ENCODE peak calls at places on chromosome 4, in nine cellular contexts. One of them, this sample, is unnamed.

GRCh38 chr4:95547708-95548471 is 883 bp downstream of the UNC5C start:
- DNase-seq in astrocyte of the spinal cord: peak; percentile 46
- DNase-seq in OCI-LY7: no peak
- DNase-seq in PC-3: peak; percentile 18
- DNase-seq in left ventricle myocardium inferior: peak; percentile 25
- DNase-seq in fibroblast of pulmonary artery: peak; percentile 40
- DNase-seq in esophagus squamous epithelium: no peak
- DNase-seq in GM23338: peak; percentile 65
- DNase-seq in progenitor cell of endocrine pancreas: peak; percentile 17
- DNase-seq in this sample: peak; percentile 18

GRCh38 chr4:166501941-166502382 is 628.9 kb downstream of the TLL1 start:
- DNase-seq in esophagus squamous epithelium: no peak
- DNase-seq in fibroblast of pulmonary artery: peak; percentile 55
- DNase-seq in PC-3: no peak
- DNase-seq in GM23338: peak; percentile 90
- DNase-seq in left ventricle myocardium inferior: no peak
- DNase-seq in OCI-LY7: peak; percentile 1
- DNase-seq in astrocyte of the spinal cord: no peak
- DNase-seq in progenitor cell of endocrine pancreas: no peak
- DNase-seq in this sample: no peak

GRCh38 chr4:2786152-2786671 is 6.7 kb upstream of the SH3BP2 start:
- DNase-seq in left ventricle myocardium inferior: no peak
- DNase-seq in OCI-LY7: no peak
- DNase-seq in fibroblast of pulmonary artery: no peak
- DNase-seq in PC-3: no peak
- DNase-seq in GM23338: no peak
- DNase-seq in astrocyte of the spinal cord: no peak
- DNase-seq in esophagus squamous epithelium: no peak
- DNase-seq in progenitor cell of endocrine pancreas: no peak
- DNase-seq in this sample: no peak

GRCh38 chr4:144615182-144615581 is 30.8 kb upstream of the HHIP start:
- DNase-seq in astrocyte of the spinal cord: peak; percentile 28
- DNase-seq in OCI-LY7: no peak
- DNase-seq in progenitor cell of endocrine pancreas: no peak
- DNase-seq in PC-3: peak; percentile 47
- DNase-seq in GM23338: no peak
- DNase-seq in left ventricle myocardium inferior: no peak
- DNase-seq in fibroblast of pulmonary artery: peak; percentile 21
- DNase-seq in esophagus squamous epithelium: no peak
- DNase-seq in this sample: peak; percentile 8

GRCh38 chr4:118265312-118266144 is 87.3 kb downstream of the PRSS12 start:
- DNase-seq in esophagus squamous epithelium: no peak
- DNase-seq in GM23338: peak; percentile 60
- DNase-seq in progenitor cell of endocrine pancreas: no peak
- DNase-seq in astrocyte of the spinal cord: no peak
- DNase-seq in PC-3: no peak
- DNase-seq in left ventricle myocardium inferior: no peak
- DNase-seq in fibroblast of pulmonary artery: peak; percentile 10
- DNase-seq in OCI-LY7: no peak
- DNase-seq in this sample: no peak

GRCh38 chr4:47612116-47613023 is 127.3 kb downstream of the ATP10D start:
- DNase-seq in fibroblast of pulmonary artery: peak; percentile 17
- DNase-seq in PC-3: no peak
- DNase-seq in esophagus squamous epithelium: no peak
- DNase-seq in GM23338: no peak
- DNase-seq in astrocyte of the spinal cord: peak; percentile 45
- DNase-seq in progenitor cell of endocrine pancreas: no peak
- DNase-seq in left ventricle myocardium inferior: no peak
- DNase-seq in OCI-LY7: no peak
- DNase-seq in this sample: no peak

GRCh38 chr4:61520688-61521160 is 320.6 kb downstream of the ADGRL3 start:
- DNase-seq in astrocyte of the spinal cord: peak; percentile 56
- DNase-seq in left ventricle myocardium inferior: no peak
- DNase-seq in PC-3: peak; percentile 96
- DNase-seq in fibroblast of pulmonary artery: peak; percentile 56
- DNase-seq in GM23338: peak; percentile 60
- DNase-seq in OCI-LY7: no peak
- DNase-seq in esophagus squamous epithelium: no peak
- DNase-seq in progenitor cell of endocrine pancreas: no peak
- DNase-seq in this sample: peak; percentile 62

GRCh38 chr4:122378711-122379110 is at the start of gene ADAD1:
- DNase-seq in astrocyte of the spinal cord: no peak
- DNase-seq in fibroblast of pulmonary artery: no peak
- DNase-seq in GM23338: no peak
- DNase-seq in progenitor cell of endocrine pancreas: no peak
- DNase-seq in PC-3: no peak
- DNase-seq in left ventricle myocardium inferior: no peak
- DNase-seq in OCI-LY7: no peak
- DNase-seq in esophagus squamous epithelium: no peak
- DNase-seq in this sample: no peak

GRCh38 chr4:87363552-87363951 is 27.4 kb downstream of the HSD17B11 start:
- DNase-seq in astrocyte of the spinal cord: no peak
- DNase-seq in GM23338: no peak
- DNase-seq in esophagus squamous epithelium: no peak
- DNase-seq in fibroblast of pulmonary artery: no peak
- DNase-seq in OCI-LY7: no peak
- DNase-seq in left ventricle myocardium inferior: no peak
- DNase-seq in PC-3: peak; percentile 42
- DNase-seq in progenitor cell of endocrine pancreas: no peak
- DNase-seq in this sample: no peak

DNA sequence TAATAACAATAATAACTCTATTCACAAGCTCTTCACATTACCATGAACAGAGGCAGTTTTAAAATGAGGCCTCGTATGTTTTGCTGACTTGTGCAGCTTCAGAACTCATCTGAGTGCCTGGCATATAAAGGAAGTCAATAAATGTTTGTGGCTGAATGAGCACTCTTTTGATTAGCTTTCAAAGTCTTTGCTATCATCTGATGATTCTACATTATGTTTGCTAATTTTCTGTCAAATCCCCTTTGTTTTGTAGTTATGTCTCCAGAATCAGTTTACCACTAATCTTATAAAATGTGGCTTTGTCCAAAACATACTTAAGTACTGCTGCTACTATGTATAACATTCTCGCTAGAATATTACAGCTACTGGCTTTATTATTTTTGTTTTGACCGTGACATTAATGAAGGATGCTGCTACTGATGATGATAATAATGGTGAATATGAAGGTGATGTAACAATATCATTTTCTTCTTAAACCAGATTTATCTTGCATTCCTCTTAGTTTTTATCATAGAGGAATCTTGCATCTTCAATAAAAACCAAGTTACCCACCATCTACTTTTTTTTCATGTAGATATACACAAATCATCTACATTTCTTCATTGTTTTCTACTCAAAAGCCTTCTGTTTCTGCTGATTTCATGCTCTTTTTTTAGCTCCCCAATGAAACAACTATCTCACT is 384.5 kb downstream of the NAF1 start:
- DNase-seq in progenitor cell of endocrine pancreas: no peak
- DNase-seq in GM23338: no peak
- DNase-seq in left ventricle myocardium inferior: no peak
- DNase-seq in esophagus squamous epithelium: no peak
- DNase-seq in PC-3: no peak
- DNase-seq in fibroblast of pulmonary artery: no peak
- DNase-seq in astrocyte of the spinal cord: no peak
- DNase-seq in OCI-LY7: no peak
- DNase-seq in this sample: no peak
- TF ChIP-seq CTCF in progenitor cell of endocrine pancreas: no peak
- TF ChIP-seq CTCF in GM23338: no peak
- TF ChIP-seq CTCF in left ventricle myocardium inferior: no peak
- TF ChIP-seq CTCF in esophagus squamous epithelium: no peak
- TF ChIP-seq CTCF in PC-3: no peak
- TF ChIP-seq CTCF in fibroblast of pulmonary artery: no peak
- TF ChIP-seq CTCF in astrocyte of the spinal cord: no peak
- TF ChIP-seq CTCF in OCI-LY7: no peak
- TF ChIP-seq CTCF in this sample: no peak

DNA sequence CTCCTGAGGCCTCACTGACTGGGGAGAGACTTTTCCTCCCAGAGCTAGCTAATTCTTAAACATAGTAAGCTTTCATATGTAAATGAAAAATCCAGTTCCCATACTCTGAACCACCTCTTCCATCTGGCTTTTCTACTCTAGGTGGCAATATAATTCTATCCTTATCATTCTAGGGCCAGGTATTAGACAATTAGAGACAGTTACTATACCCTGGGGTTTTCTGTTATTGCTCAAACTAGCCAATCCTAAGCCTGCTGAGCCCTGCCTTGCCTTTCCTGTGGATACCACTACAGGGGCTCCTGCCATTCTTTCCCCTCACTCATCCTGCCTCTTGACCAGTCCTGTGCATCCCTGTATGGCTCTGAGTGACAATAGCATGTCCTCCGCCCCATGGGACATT is 552.0 kb downstream of the STIM2 start:
- DNase-seq in left ventricle myocardium inferior: no peak
- DNase-seq in OCI-LY7: no peak
- DNase-seq in progenitor cell of endocrine pancreas: no peak
- DNase-seq in fibroblast of pulmonary artery: peak; percentile 5
- DNase-seq in esophagus squamous epithelium: no peak
- DNase-seq in GM23338: peak; percentile 1
- DNase-seq in astrocyte of the spinal cord: no peak
- DNase-seq in PC-3: peak; percentile 43
- DNase-seq in this sample: peak; percentile 20
- TF ChIP-seq CTCF in left ventricle myocardium inferior: peak; percentile 17
- TF ChIP-seq CTCF in OCI-LY7: no peak
- TF ChIP-seq CTCF in progenitor cell of endocrine pancreas: no peak
- TF ChIP-seq CTCF in fibroblast of pulmonary artery: no peak
- TF ChIP-seq CTCF in esophagus squamous epithelium: no peak
- TF ChIP-seq CTCF in GM23338: no peak
- TF ChIP-seq CTCF in astrocyte of the spinal cord: no peak
- TF ChIP-seq CTCF in PC-3: peak; percentile 44
- TF ChIP-seq CTCF in this sample: no peak

GRCh38 chr4:152540293-152540674 is 4.4 kb upstream of the FBXW7 start:
- DNase-seq in esophagus squamous epithelium: no peak
- DNase-seq in left ventricle myocardium inferior: no peak
- DNase-seq in fibroblast of pulmonary artery: no peak
- DNase-seq in progenitor cell of endocrine pancreas: no peak
- DNase-seq in OCI-LY7: no peak
- DNase-seq in PC-3: no peak
- DNase-seq in astrocyte of the spinal cord: no peak
- DNase-seq in GM23338: peak; percentile 35
- DNase-seq in this sample: no peak
- TF ChIP-seq CTCF in esophagus squamous epithelium: no peak
- TF ChIP-seq CTCF in left ventricle myocardium inferior: no peak
- TF ChIP-seq CTCF in fibroblast of pulmonary artery: no peak
- TF ChIP-seq CTCF in progenitor cell of endocrine pancreas: no peak
- TF ChIP-seq CTCF in OCI-LY7: no peak
- TF ChIP-seq CTCF in PC-3: no peak
- TF ChIP-seq CTCF in astrocyte of the spinal cord: no peak
- TF ChIP-seq CTCF in GM23338: no peak
- TF ChIP-seq CTCF in this sample: no peak

GRCh38 chr4:10161840-10162239 is 45.2 kb upstream of the WDR1 start:
- DNase-seq in PC-3: no peak
- DNase-seq in astrocyte of the spinal cord: no peak
- DNase-seq in esophagus squamous epithelium: no peak
- DNase-seq in OCI-LY7: no peak
- DNase-seq in left ventricle myocardium inferior: no peak
- DNase-seq in GM23338: no peak
- DNase-seq in progenitor cell of endocrine pancreas: no peak
- DNase-seq in fibroblast of pulmonary artery: no peak
- DNase-seq in this sample: no peak

GRCh38 chr4:10162341-10163000 is 45.9 kb upstream of the WDR1 start:
- DNase-seq in fibroblast of pulmonary artery: no peak
- DNase-seq in progenitor cell of endocrine pancreas: no peak
- DNase-seq in astrocyte of the spinal cord: no peak
- DNase-seq in OCI-LY7: no peak
- DNase-seq in PC-3: no peak
- DNase-seq in esophagus squamous epithelium: no peak
- DNase-seq in GM23338: no peak
- DNase-seq in left ventricle myocardium inferior: no peak
- DNase-seq in this sample: no peak

GRCh38 chr4:10163296-10163695 is 46.7 kb upstream of the WDR1 start:
- DNase-seq in progenitor cell of endocrine pancreas: no peak
- DNase-seq in fibroblast of pulmonary artery: no peak
- DNase-seq in astrocyte of the spinal cord: no peak
- DNase-seq in GM23338: no peak
- DNase-seq in PC-3: no peak
- DNase-seq in esophagus squamous epithelium: no peak
- DNase-seq in left ventricle myocardium inferior: peak; percentile 29
- DNase-seq in OCI-LY7: no peak
- DNase-seq in this sample: no peak

GRCh38 chr4:10167201-10167600 is 50.6 kb upstream of the WDR1 start:
- DNase-seq in OCI-LY7: no peak
- DNase-seq in GM23338: no peak
- DNase-seq in astrocyte of the spinal cord: no peak
- DNase-seq in esophagus squamous epithelium: no peak
- DNase-seq in PC-3: no peak
- DNase-seq in progenitor cell of endocrine pancreas: no peak
- DNase-seq in left ventricle myocardium inferior: no peak
- DNase-seq in fibroblast of pulmonary artery: no peak
- DNase-seq in this sample: no peak

GRCh38 chr4:10164877-10165283 is 48.3 kb upstream of the WDR1 start:
- DNase-seq in esophagus squamous epithelium: no peak
- DNase-seq in left ventricle myocardium inferior: no peak
- DNase-seq in progenitor cell of endocrine pancreas: no peak
- DNase-seq in GM23338: peak; percentile 76
- DNase-seq in astrocyte of the spinal cord: peak; percentile 26
- DNase-seq in fibroblast of pulmonary artery: peak; percentile 82
- DNase-seq in OCI-LY7: no peak
- DNase-seq in PC-3: peak; percentile 43
- DNase-seq in this sample: peak; percentile 63
- TF ChIP-seq CTCF in esophagus squamous epithelium: peak; percentile 50
- TF ChIP-seq CTCF in left ventricle myocardium inferior: peak; percentile 70
- TF ChIP-seq CTCF in progenitor cell of endocrine pancreas: peak; percentile 74
- TF ChIP-seq CTCF in GM23338: peak; percentile 76
- TF ChIP-seq CTCF in astrocyte of the spinal cord: peak; percentile 65
- TF ChIP-seq CTCF in fibroblast of pulmonary artery: peak; percentile 81
- TF ChIP-seq CTCF in OCI-LY7: peak; percentile 76
- TF ChIP-seq CTCF in PC-3: peak; percentile 57
- TF ChIP-seq CTCF in this sample: peak; percentile 54

DNA sequence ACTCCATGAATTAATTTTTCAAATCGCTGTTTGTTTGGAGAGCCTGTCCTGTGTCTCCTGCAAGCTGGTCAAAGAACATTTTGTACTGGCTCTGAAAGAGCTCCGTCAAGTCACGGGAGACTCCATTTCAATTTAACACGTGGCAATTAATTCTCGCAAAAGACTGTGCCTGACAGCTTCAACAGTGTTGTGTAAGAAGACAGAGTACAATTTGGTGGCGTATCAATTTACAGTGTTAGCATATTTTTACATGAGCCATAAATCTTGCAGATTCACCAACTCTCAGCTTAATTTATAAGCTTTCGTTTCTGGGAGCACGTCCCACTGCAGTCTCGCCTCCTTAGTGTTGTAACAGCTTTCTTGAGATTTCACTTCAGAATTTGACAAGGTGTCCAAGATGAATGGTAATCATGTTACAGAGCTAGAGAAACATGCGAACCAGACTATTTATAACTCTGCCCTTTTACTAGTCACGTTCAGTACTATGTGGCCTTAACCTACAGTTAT is 70.8 kb downstream of the RWDD4 start:
- DNase-seq in esophagus squamous epithelium: no peak
- DNase-seq in PC-3: no peak
- DNase-seq in OCI-LY7: no peak
- DNase-seq in astrocyte of the spinal cord: no peak
- DNase-seq in left ventricle myocardium inferior: no peak
- DNase-seq in progenitor cell of endocrine pancreas: no peak
- DNase-seq in fibroblast of pulmonary artery: peak; percentile 46
- DNase-seq in GM23338: no peak
- DNase-seq in this sample: no peak
- TF ChIP-seq CTCF in esophagus squamous epithelium: no peak
- TF ChIP-seq CTCF in PC-3: no peak
- TF ChIP-seq CTCF in OCI-LY7: no peak
- TF ChIP-seq CTCF in astrocyte of the spinal cord: no peak
- TF ChIP-seq CTCF in left ventricle myocardium inferior: no peak
- TF ChIP-seq CTCF in progenitor cell of endocrine pancreas: no peak
- TF ChIP-seq CTCF in fibroblast of pulmonary artery: no peak
- TF ChIP-seq CTCF in GM23338: no peak
- TF ChIP-seq CTCF in this sample: no peak